ENCODE peak calls at places on chromosome 22, in eight cellular contexts. F is uterus, A is SK-N-SH, H is A549, K is right atrium auricular region, C is body of pancreas, V is endothelial cell, J is WTC11. Z is an unnamed sample.

GRCh38 chr22:29947410-29948387 is 64.7 kb downstream of the MTMR3 start:
- DNase-seq in C (no peak), F (no peak), J (no peak), A (peak), K (no peak), V (no peak), H (no peak), Z (no peak)

GRCh38 chr22:29997516-29997915 is 82.7 kb upstream of the HORMAD2 start:
- DNase-seq in K (no peak), A (no peak), C (no peak), J (no peak), F (no peak), H (no peak), V (no peak), Z (no peak)

GRCh38 chr22:25372000-25372595 is 152.7 kb downstream of the CRYBB2 start:
- DNase-seq in K (no peak), V (no peak), J (no peak), F (no peak), A (no peak), C (no peak), H (no peak), Z (no peak)

GRCh38 chr22:22587577-22588188 is 28.6 kb upstream of the PRAME start:
- DNase-seq in F (no peak), K (no peak), A (no peak), V (no peak), J (no peak), C (no peak), H (no peak), Z (no peak)

GRCh38 chr22:29816128-29816527 is 21.9 kb downstream of the ASCC2 start:
- DNase-seq in K (peak), V (no peak), H (no peak), J (no peak), C (no peak), F (no peak), A (no peak), Z (no peak)

GRCh38 chr22:37913233-37913721 is 7.2 kb downstream of the MICALL1 start:
- DNase-seq in K (no peak), J (no peak), F (no peak), A (no peak), C (no peak), V (peak), H (no peak), Z (no peak)

GRCh38 chr22:37680191-37680851 is 4.9 kb downstream of the LGALS1 start:
- DNase-seq in V (no peak), A (no peak), C (no peak), J (no peak), F (no peak), H (no peak), K (no peak), Z (no peak)

GRCh38 chr22:43862074-43862881 is at the start of gene SULT4A1:
- DNase-seq in K (no peak), A (peak), C (no peak), V (no peak), H (no peak), J (peak), F (no peak), Z (no peak)

GRCh38 chr22:38863531-38864131 is 8.4 kb downstream of the CBX6 start:
- DNase-seq in A (no peak), H (no peak), C (no peak), F (no peak), K (no peak), V (no peak), J (no peak), Z (no peak)

GRCh38 chr22:23503142-23503541 is 76.9 kb downstream of the IGLL1 start:
- DNase-seq in C (no peak), F (no peak), H (no peak), V (no peak), J (no peak), K (no peak), A (peak), Z (no peak)

GRCh38 chr22:30031328-30031727 is 48.9 kb upstream of the HORMAD2 start:
- DNase-seq in H (no peak), A (no peak), K (no peak), V (no peak), J (no peak), F (no peak), C (no peak), Z (no peak)

GRCh38 chr22:44776535-44777363 is 24.4 kb downstream of the ARHGAP8 start:
- DNase-seq in H (no peak), J (no peak), K (no peak), A (no peak), C (no peak), V (no peak), F (no peak), Z (no peak)

GRCh38 chr22:23836692-23837495 is 1.9 kb downstream of the DERL3 start:
- DNase-seq in C (no peak), V (no peak), A (peak), H (no peak), K (no peak), F (no peak), J (no peak), Z (no peak)

GRCh38 chr22:37267128-37267587 is 15.2 kb upstream of the CYTH4 start:
- DNase-seq in V (peak), C (no peak), F (no peak), A (peak), J (peak), H (peak), K (no peak), Z (peak)

GRCh38 chr22:20952544-20953341 is 14.3 kb upstream of the AIFM3 start:
- DNase-seq in K (no peak), H (no peak), C (no peak), V (no peak), J (no peak), A (no peak), F (no peak), Z (no peak)

GRCh38 chr22:39148727-39149535 is 3.5 kb downstream of the CBX7 start:
- DNase-seq in J (peak), V (no peak), K (no peak), C (peak), H (no peak), F (peak), A (peak), Z (no peak)

GRCh38 chr22:37176464-37177061 is 11.5 kb downstream of the C1QTNF6 start:
- DNase-seq in J (no peak), A (peak), H (no peak), C (no peak), F (peak), K (peak), V (no peak), Z (no peak)

GRCh38 chr22:21865041-21865440 is 2.4 kb downstream of the MAPK1 start:
- DNase-seq in A (peak), J (no peak), V (no peak), C (no peak), F (peak), H (no peak), K (peak), Z (no peak)

GRCh38 chr22:44351685-44352377 is 39.1 kb upstream of the SHISAL1 start:
- DNase-seq in V (no peak), F (peak), K (peak), C (no peak), J (no peak), A (peak), H (peak), Z (no peak)

GRCh38 chr22:21727159-21727558 is 8.4 kb downstream of the YPEL1 start:
- DNase-seq in H (no peak), C (no peak), A (no peak), V (no peak), F (no peak), J (no peak), K (no peak), Z (no peak)

GRCh38 chr22:49156662-49157285 is 670.9 kb downstream of the BRD1 start:
- DNase-seq in A (peak), J (no peak), K (no peak), F (no peak), H (no peak), V (no peak), C (peak), Z (no peak)

GRCh38 chr22:24115247-24116207 is 65.8 kb upstream of the SUSD2 start:
- DNase-seq in K (no peak), C (no peak), H (no peak), V (no peak), J (no peak), F (no peak), A (no peak), Z (no peak)

GRCh38 chr22:17106161-17106784 is 14.9 kb downstream of the TMEM121B start:
- DNase-seq in F (no peak), A (no peak), H (no peak), C (no peak), K (no peak), J (peak), V (no peak), Z (no peak)
- TF ChIP-seq CTCF in F (no peak), A (no peak), H (no peak), C (no peak), K (no peak), J (no peak), V (no peak), Z (no peak)

GRCh38 chr22:42282252-42282942 is 11.9 kb upstream of the TCF20 start:
- DNase-seq in K (no peak), A (no peak), C (no peak), J (no peak), H (no peak), V (no peak), F (no peak), Z (no peak)
- TF ChIP-seq CTCF in K (no peak), A (no peak), C (no peak), J (no peak), H (no peak), V (no peak), F (no peak), Z (no peak)

DNA sequence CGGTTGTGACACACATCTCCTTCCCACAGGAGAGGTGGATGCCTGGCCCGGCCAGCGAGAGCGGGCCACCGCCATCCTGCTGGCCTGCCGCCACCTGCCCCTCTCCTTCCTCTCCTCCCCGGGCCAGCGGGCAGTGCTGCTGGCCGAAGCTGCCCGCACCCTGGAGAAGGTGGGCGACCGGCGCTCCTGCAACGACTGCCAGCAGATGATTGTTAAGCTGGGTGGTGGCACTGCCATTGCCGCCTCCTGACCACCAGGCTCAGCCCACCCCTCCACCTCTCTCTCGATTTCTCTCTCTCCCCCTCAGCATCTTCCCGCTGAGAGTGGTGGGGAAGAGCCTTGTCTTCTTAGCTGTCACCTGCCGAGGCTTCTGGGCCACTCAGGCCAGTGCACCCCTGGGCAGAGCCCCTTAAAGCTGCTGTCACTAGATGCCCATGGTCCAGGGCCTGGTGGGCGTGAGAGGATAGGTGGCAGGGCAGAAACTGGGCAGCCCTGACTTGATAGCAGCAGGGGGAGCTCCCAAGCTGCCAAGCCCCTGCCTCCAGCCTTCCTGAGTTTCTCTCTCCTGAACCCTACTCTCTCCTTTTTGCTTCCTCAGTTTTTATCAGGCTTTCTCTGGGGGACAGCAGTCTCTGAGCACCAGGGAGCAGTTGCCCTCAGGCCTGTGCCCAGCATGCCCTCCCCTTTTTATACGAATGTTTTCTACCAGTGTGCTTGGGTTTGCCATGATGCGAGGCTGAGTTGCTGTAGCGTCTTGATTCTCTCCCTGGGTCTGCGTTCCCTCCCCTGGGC is 9.3 kb downstream of the SHISA8 start:
- DNase-seq in H (no peak), F (no peak), A (no peak), V (no peak), C (no peak), K (no peak), J (no peak), Z (no peak)
- TF ChIP-seq CTCF in H (no peak), F (no peak), A (no peak), V (no peak), C (no peak), K (no peak), J (no peak), Z (no peak)

GRCh38 chr22:47398921-47399790 is 636.7 kb downstream of the TBC1D22A start:
- DNase-seq in J (no peak), A (no peak), H (no peak), K (no peak), V (no peak), C (no peak), F (no peak), Z (no peak)
- TF ChIP-seq CTCF in J (no peak), A (no peak), H (no peak), K (no peak), V (no peak), C (no peak), F (no peak), Z (no peak)

DNA sequence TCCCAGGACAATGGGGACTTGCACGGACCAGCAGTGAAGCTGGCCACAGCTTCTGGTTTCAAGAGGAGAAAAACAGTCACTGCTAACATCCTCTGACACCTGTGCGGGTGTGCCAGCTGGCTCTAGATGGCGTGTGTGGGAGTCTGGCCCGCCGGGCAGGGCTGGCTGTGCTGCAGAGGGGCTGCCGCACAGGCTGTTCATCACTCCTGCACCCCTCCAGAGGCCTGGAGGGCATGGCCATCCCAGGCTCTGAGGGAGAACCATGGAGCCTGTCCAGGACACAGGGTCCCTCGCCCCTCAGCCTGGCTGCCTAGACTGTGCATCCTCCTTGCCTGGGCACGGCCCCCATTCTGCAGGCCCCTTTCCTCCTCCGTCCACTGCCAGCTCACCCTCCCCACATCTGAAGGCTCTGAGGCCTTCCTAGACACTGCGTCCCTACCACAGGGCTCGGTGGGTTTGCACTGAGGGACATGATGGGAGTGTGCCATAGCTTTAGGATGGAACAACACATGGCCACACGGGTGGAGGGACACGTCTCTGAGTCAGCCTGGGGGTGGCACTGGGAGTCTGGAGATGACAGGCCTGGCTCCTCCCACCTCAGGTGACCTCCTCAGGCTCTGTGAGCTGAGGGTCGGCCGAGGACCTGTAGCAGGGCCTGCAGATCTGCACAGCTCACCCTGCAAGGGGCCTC is 42.1 kb upstream of the GNB1L start:
- DNase-seq in A (peak), C (no peak), V (no peak), F (no peak), H (no peak), J (no peak), K (no peak), Z (no peak)
- TF ChIP-seq CTCF in A (no peak), C (no peak), V (no peak), F (no peak), H (no peak), J (no peak), K (no peak), Z (no peak)

DNA sequence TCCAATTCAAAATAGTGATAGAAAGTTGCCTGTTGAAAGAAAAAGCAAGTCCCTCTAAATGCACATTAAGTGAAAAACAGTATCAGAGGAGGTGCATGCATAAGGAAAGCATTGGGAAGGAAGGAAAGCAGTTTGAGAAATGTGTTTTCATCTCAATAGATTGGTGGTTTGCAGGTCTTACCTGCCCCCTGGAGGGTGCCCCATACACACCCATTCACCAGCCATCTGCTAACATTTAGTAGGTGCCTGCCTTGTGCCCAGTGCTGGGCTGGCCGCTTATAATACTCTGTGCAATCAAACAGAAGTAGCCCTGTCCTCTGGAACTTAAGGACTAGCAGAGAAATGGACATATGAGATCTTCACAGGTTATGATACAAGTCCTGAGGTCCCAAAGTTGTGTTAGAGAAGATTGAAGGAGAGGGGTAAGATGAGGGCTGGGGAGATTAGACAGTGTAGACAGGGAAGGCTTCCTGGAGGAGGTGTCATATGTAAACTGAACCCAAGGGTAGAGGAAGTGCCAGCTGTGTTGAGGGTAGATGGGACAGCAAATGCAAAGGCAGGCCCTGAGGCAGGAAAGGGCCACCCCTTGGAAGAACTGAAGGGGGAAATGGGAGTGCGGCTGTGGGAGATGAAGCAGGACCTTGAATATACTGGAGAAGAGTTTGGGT is 184.2 kb downstream of the MN1 start:
- DNase-seq in V (no peak), F (no peak), H (no peak), K (no peak), A (no peak), J (no peak), C (no peak), Z (no peak)
- TF ChIP-seq CTCF in V (no peak), F (no peak), H (peak), K (no peak), A (no peak), J (no peak), C (peak), Z (no peak)

GRCh38 chr22:41501209-41501608 is 32.3 kb downstream of the ACO2 start:
- DNase-seq in C (no peak), V (no peak), A (peak), H (peak), J (no peak), F (no peak), K (no peak), Z (no peak)
- TF ChIP-seq CTCF in C (peak), V (no peak), A (no peak), H (peak), J (no peak), F (no peak), K (peak), Z (no peak)

DNA sequence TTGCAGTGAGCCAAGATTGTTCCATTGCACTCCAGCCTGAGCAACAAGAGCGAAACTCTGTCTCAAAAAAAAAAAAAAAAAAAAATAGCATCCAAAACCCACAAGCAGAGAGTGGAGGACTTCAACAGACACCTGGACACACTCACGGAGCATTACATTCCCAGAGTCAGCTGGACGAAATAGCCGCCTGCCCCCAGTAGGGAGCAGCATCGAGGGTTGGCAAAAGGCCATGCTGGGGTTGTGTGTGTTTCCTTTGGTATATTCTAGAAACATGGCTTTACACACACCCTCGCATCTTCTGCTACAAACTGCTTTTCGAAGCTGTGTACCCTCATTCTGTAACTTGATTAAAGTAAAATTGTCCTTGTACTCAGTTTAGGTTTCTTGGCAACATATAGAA is 5.3 kb downstream of the ADA2 start:
- DNase-seq in F (peak), A (no peak), V (peak), H (no peak), J (peak), C (peak), K (peak), Z (peak)
- TF ChIP-seq CTCF in F (no peak), A (peak), V (peak), H (no peak), J (peak), C (peak), K (peak), Z (peak)

DNA sequence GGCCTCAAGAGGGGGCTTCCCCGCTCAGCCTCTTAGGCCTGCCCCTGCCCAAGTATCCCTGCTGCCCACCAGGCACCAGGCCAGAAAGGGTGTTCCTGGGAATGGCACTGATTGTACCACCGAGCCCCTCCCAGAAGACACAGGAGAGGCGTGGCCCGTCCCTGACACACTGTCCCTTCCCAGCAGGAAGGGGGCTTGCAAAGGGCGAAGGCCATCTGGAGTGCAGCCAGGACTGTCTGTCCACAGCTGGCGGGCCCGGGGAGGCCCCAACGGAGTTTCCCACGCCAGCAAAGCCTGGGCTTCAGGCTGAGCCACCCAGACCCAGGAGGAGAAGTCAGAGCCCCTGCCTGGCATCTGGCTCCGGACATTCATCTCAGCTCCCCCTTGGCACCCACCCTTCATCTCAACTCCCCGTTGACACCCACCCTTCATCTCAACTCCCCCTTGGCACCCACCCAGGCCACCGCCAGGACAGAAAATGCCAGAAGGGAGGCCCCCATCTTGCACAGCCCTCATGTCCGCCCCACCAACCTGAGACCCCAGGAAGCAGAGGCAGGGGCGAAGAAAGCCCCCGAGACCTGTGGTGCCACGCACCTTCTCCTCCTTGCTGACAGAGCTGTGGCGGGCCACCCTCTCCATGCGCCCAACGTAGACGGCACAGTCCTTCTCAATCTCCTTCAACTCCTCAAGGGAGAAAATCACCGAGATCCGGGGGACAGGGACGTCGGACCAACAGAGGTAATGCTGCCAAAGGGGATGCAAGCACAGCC is 19.4 kb downstream of the TUBGCP6 start:
- DNase-seq in F (no peak), A (no peak), H (no peak), C (no peak), V (no peak), J (no peak), K (no peak), Z (peak)
- TF ChIP-seq CTCF in F (no peak), A (no peak), H (no peak), C (no peak), V (no peak), J (no peak), K (no peak), Z (no peak)